ENCODE peak calls at places on chromosomes 12 and 14, in eight cellular contexts. One of them, this sample, is unnamed.

GRCh38 chr12:6699989-6700645 is 498 bp downstream of the PIANP start:
- DNase-seq in B cell: peak
- DNase-seq in K562: no peak
- DNase-seq in stimulated activated CD4-positive, alpha-beta T cell treated with anti-CD3 and anti-CD28 coated beads, Interleukin-12 subunit alpha, Interleukin-12 subunit beta, amount 100 ng/mL, for 4 hours: no peak
- DNase-seq in LHCN-M2: no peak
- DNase-seq in pons: no peak
- DNase-seq in Karpas-422: peak
- DNase-seq in T-helper 2 cell: no peak
- DNase-seq in this sample: no peak

GRCh38 chr14:29098625-29099024 is 332.0 kb downstream of the FOXG1 start:
- DNase-seq in B cell: no peak
- DNase-seq in K562: no peak
- DNase-seq in stimulated activated CD4-positive, alpha-beta T cell treated with anti-CD3 and anti-CD28 coated beads, Interleukin-12 subunit alpha, Interleukin-12 subunit beta, amount 100 ng/mL, for 4 hours: no peak
- DNase-seq in LHCN-M2: no peak
- DNase-seq in pons: no peak
- DNase-seq in Karpas-422: no peak
- DNase-seq in T-helper 2 cell: no peak
- DNase-seq in this sample: no peak

GRCh38 chr12:19657401-19657800 is 218.1 kb downstream of the AEBP2 start:
- DNase-seq in B cell: no peak
- DNase-seq in K562: no peak
- DNase-seq in stimulated activated CD4-positive, alpha-beta T cell treated with anti-CD3 and anti-CD28 coated beads, Interleukin-12 subunit alpha, Interleukin-12 subunit beta, amount 100 ng/mL, for 4 hours: no peak
- DNase-seq in LHCN-M2: no peak
- DNase-seq in pons: no peak
- DNase-seq in Karpas-422: peak
- DNase-seq in T-helper 2 cell: no peak
- DNase-seq in this sample: no peak

GRCh38 chr14:34137001-34137400 is 186.1 kb upstream of the EGLN3 start:
- DNase-seq in B cell: no peak
- DNase-seq in K562: no peak
- DNase-seq in stimulated activated CD4-positive, alpha-beta T cell treated with anti-CD3 and anti-CD28 coated beads, Interleukin-12 subunit alpha, Interleukin-12 subunit beta, amount 100 ng/mL, for 4 hours: no peak
- DNase-seq in LHCN-M2: no peak
- DNase-seq in pons: no peak
- DNase-seq in Karpas-422: no peak
- DNase-seq in T-helper 2 cell: no peak
- DNase-seq in this sample: no peak

GRCh38 chr12:32533971-32534590 is 134.7 kb downstream of the FGD4 start:
- DNase-seq in B cell: peak
- DNase-seq in K562: no peak
- DNase-seq in stimulated activated CD4-positive, alpha-beta T cell treated with anti-CD3 and anti-CD28 coated beads, Interleukin-12 subunit alpha, Interleukin-12 subunit beta, amount 100 ng/mL, for 4 hours: no peak
- DNase-seq in LHCN-M2: peak
- DNase-seq in pons: peak
- DNase-seq in Karpas-422: peak
- DNase-seq in T-helper 2 cell: no peak
- DNase-seq in this sample: no peak

GRCh38 chr14:23041729-23042128 is 283 bp upstream of the PSMB11 start:
- DNase-seq in B cell: no peak
- DNase-seq in K562: no peak
- DNase-seq in stimulated activated CD4-positive, alpha-beta T cell treated with anti-CD3 and anti-CD28 coated beads, Interleukin-12 subunit alpha, Interleukin-12 subunit beta, amount 100 ng/mL, for 4 hours: no peak
- DNase-seq in LHCN-M2: peak
- DNase-seq in pons: no peak
- DNase-seq in Karpas-422: no peak
- DNase-seq in T-helper 2 cell: no peak
- DNase-seq in this sample: no peak

GRCh38 chr12:112133418-112133817 is 8.1 kb downstream of the TRAFD1 start:
- DNase-seq in B cell: no peak
- DNase-seq in K562: no peak
- DNase-seq in stimulated activated CD4-positive, alpha-beta T cell treated with anti-CD3 and anti-CD28 coated beads, Interleukin-12 subunit alpha, Interleukin-12 subunit beta, amount 100 ng/mL, for 4 hours: no peak
- DNase-seq in LHCN-M2: no peak
- DNase-seq in pons: no peak
- DNase-seq in Karpas-422: no peak
- DNase-seq in T-helper 2 cell: no peak
- DNase-seq in this sample: no peak

GRCh38 chr14:91606851-91607250 is 96.7 kb upstream of the PPP4R3A start:
- DNase-seq in B cell: no peak
- DNase-seq in K562: no peak
- DNase-seq in stimulated activated CD4-positive, alpha-beta T cell treated with anti-CD3 and anti-CD28 coated beads, Interleukin-12 subunit alpha, Interleukin-12 subunit beta, amount 100 ng/mL, for 4 hours: no peak
- DNase-seq in LHCN-M2: no peak
- DNase-seq in pons: no peak
- DNase-seq in Karpas-422: no peak
- DNase-seq in T-helper 2 cell: no peak
- DNase-seq in this sample: no peak

GRCh38 chr12:125314051-125314882 is 249.0 kb downstream of the AACS start:
- DNase-seq in B cell: no peak
- DNase-seq in K562: no peak
- DNase-seq in stimulated activated CD4-positive, alpha-beta T cell treated with anti-CD3 and anti-CD28 coated beads, Interleukin-12 subunit alpha, Interleukin-12 subunit beta, amount 100 ng/mL, for 4 hours: no peak
- DNase-seq in LHCN-M2: no peak
- DNase-seq in pons: no peak
- DNase-seq in Karpas-422: no peak
- DNase-seq in T-helper 2 cell: no peak
- DNase-seq in this sample: no peak

GRCh38 chr12:45354399-45354798 is 138.5 kb downstream of the ANO6 start:
- DNase-seq in B cell: no peak
- DNase-seq in K562: no peak
- DNase-seq in stimulated activated CD4-positive, alpha-beta T cell treated with anti-CD3 and anti-CD28 coated beads, Interleukin-12 subunit alpha, Interleukin-12 subunit beta, amount 100 ng/mL, for 4 hours: no peak
- DNase-seq in LHCN-M2: no peak
- DNase-seq in pons: no peak
- DNase-seq in Karpas-422: no peak
- DNase-seq in T-helper 2 cell: no peak
- DNase-seq in this sample: no peak

GRCh38 chr12:51819851-51820720 is 28.4 kb downstream of the FIGNL2 start:
- DNase-seq in B cell: peak
- DNase-seq in K562: no peak
- DNase-seq in stimulated activated CD4-positive, alpha-beta T cell treated with anti-CD3 and anti-CD28 coated beads, Interleukin-12 subunit alpha, Interleukin-12 subunit beta, amount 100 ng/mL, for 4 hours: no peak
- DNase-seq in LHCN-M2: peak
- DNase-seq in pons: no peak
- DNase-seq in Karpas-422: no peak
- DNase-seq in T-helper 2 cell: no peak
- DNase-seq in this sample: no peak

GRCh38 chr12:55704824-55705780 is 2.6 kb downstream of the ITGA7 start:
- DNase-seq in B cell: no peak
- DNase-seq in K562: no peak
- DNase-seq in stimulated activated CD4-positive, alpha-beta T cell treated with anti-CD3 and anti-CD28 coated beads, Interleukin-12 subunit alpha, Interleukin-12 subunit beta, amount 100 ng/mL, for 4 hours: no peak
- DNase-seq in LHCN-M2: no peak
- DNase-seq in pons: no peak
- DNase-seq in Karpas-422: no peak
- DNase-seq in T-helper 2 cell: no peak
- DNase-seq in this sample: no peak

GRCh38 chr14:87217023-87217422 is 776.0 kb downstream of the GALC start:
- DNase-seq in B cell: no peak
- DNase-seq in K562: no peak
- DNase-seq in stimulated activated CD4-positive, alpha-beta T cell treated with anti-CD3 and anti-CD28 coated beads, Interleukin-12 subunit alpha, Interleukin-12 subunit beta, amount 100 ng/mL, for 4 hours: no peak
- DNase-seq in LHCN-M2: no peak
- DNase-seq in pons: no peak
- DNase-seq in Karpas-422: no peak
- DNase-seq in T-helper 2 cell: no peak
- DNase-seq in this sample: no peak

This sample was measured in GM06990.